ENCODE peak calls at places on chromosomes 13 and 19, in nine cellular contexts. X is GDM1; W is EL; F is activated CD4-positive, alpha-beta T cell treated with anti-CD3 and anti-CD28 coated beads for 48 hours; M is tibial artery; J is hippocampal formation; C is central memory CD8-positive, alpha-beta T cell; U is SHP77; N is mesendoderm. G is an unnamed sample.

GRCh38 chr13:55000844-55001243 is 1972.2 kb downstream of the OLFM4 start:
- DNase-seq in X (no peak), W (no peak), F (no peak), M (no peak), J (no peak), C (no peak), U (no peak), N (no peak), G (no peak)

GRCh38 chr19:13492128-13492527 is 14.2 kb downstream of the CACNA1A start:
- DNase-seq in X (no peak), W (peak; percentile 83), F (no peak), M (no peak), J (no peak), C (no peak), U (no peak), N (peak; percentile 77), G (peak; percentile 37)

GRCh38 chr19:13022111-13022858 is 27.0 kb downstream of the NFIX start:
- DNase-seq in X (no peak), W (no peak), F (no peak), M (peak; percentile 93), J (no peak), C (no peak), U (no peak), N (no peak), G (peak; percentile 64)

GRCh38 chr19:36141039-36141914 is 1.4 kb downstream of the CAPNS1 start:
- DNase-seq in X (peak; percentile 76), W (peak; percentile 84), F (peak; percentile 95), M (peak; percentile 94), J (peak; percentile 48), C (peak; percentile 93), U (peak; percentile 35), N (peak; percentile 98), G (peak; percentile 53)

GRCh38 chr13:73223372-73223781 is 164.6 kb downstream of the KLF5 start:
- DNase-seq in X (no peak), W (no peak), F (peak; percentile 47), M (no peak), J (no peak), C (no peak), U (no peak), N (no peak), G (no peak)

GRCh38 chr13:76856141-76856571 is 30.0 kb downstream of the KCTD12 start:
- DNase-seq in X (no peak), W (peak; percentile 65), F (no peak), M (no peak), J (no peak), C (no peak), U (no peak), N (no peak), G (peak; percentile 69)

GRCh38 chr13:29436291-29436690 is 159.2 kb downstream of the SLC7A1 start:
- DNase-seq in X (no peak), W (peak; percentile 73), F (no peak), M (no peak), J (no peak), C (no peak), U (no peak), N (no peak), G (peak; percentile 90)

GRCh38 chr19:6828698-6829633 is 56.5 kb downstream of the VAV1 start:
- DNase-seq in X (peak; percentile 45), W (no peak), F (peak; percentile 79), M (peak; percentile 29), J (no peak), C (no peak), U (no peak), N (peak; percentile 37), G (no peak)

GRCh38 chr13:24076124-24076523 is 84.4 kb upstream of the SPATA13 start:
- DNase-seq in X (no peak), W (no peak), F (no peak), M (no peak), J (peak; percentile 38), C (no peak), U (no peak), N (no peak), G (no peak)

GRCh38 chr19:16327911-16328823 is 3.5 kb downstream of the KLF2 start:
- DNase-seq in X (peak; percentile 63), W (peak; percentile 46), F (peak; percentile 51), M (peak; percentile 94), J (peak; percentile 32), C (peak; percentile 52), U (no peak), N (no peak), G (no peak)

GRCh38 chr13:48570225-48570828 is 37.4 kb upstream of the RCBTB2 start:
- DNase-seq in X (no peak), W (no peak), F (no peak), M (no peak), J (no peak), C (no peak), U (no peak), N (no peak), G (no peak)

GRCh38 chr13:31073859-31074718 is 87.6 kb downstream of the HSPH1 start:
- DNase-seq in X (no peak), W (peak; percentile 10), F (peak; percentile 71), M (no peak), J (no peak), C (no peak), U (no peak), N (peak; percentile 55), G (peak; percentile 25)

GRCh38 chr19:54594737-54595136 is 1.3 kb downstream of the LILRA1 start:
- DNase-seq in X (no peak), W (no peak), F (no peak), M (no peak), J (no peak), C (no peak), U (no peak), N (no peak), G (no peak)

GRCh38 chr19:42471554-42472249 is 29.0 kb upstream of the CXCL17 start:
- DNase-seq in X (no peak), W (peak; percentile 19), F (no peak), M (no peak), J (no peak), C (no peak), U (no peak), N (no peak), G (no peak)

GRCh38 chr13:30329009-30329585 is 21.7 kb upstream of the KATNAL1 start:
- DNase-seq in X (no peak), W (no peak), F (no peak), M (no peak), J (no peak), C (no peak), U (no peak), N (no peak), G (no peak)

GRCh38 chr19:48683349-48683748 is 10.5 kb upstream of the NTN5 start:
- DNase-seq in X (no peak), W (peak; percentile 55), F (peak; percentile 33), M (no peak), J (peak; percentile 52), C (no peak), U (no peak), N (no peak), G (peak; percentile 52)

GRCh38 chr19:36030264-36031148 is 2.2 kb downstream of the CLIP3 start:
- DNase-seq in X (no peak), W (peak; percentile 52), F (no peak), M (no peak), J (no peak), C (no peak), U (no peak), N (peak; percentile 14), G (no peak)